ENCODE peak calls at places on chromosomes 2 and 18, in nine cellular contexts. Q is SW480, D is nephron progenitor cell, G is DMS53, R is A549, P is kidney glomerular epithelial cell, C is sigmoid colon, F is fibroblast of mammary gland, O is DMS79 treated with DMSO at 0.1 percent for 48 hours. M is an unnamed sample.

GRCh38 chr2:39499336-39499735 is 62.3 kb upstream of the MAP4K3 start:
- DNase-seq in F (no peak), O (no peak), P (no peak), D (no peak), R (no peak), Q (no peak), C (no peak), G (no peak), M (no peak)

GRCh38 chr2:173869830-173870229 is 95.3 kb downstream of the SP3 start:
- DNase-seq in Q (no peak), D (no peak), G (no peak), P (no peak), C (no peak), F (peak), R (no peak), O (no peak), M (no peak)

GRCh38 chr2:166239548-166239947 is 111.7 kb upstream of the SCN1A start:
- DNase-seq in F (peak), R (peak), C (no peak), P (peak), Q (no peak), D (no peak), G (peak), O (no peak), M (peak)

GRCh38 chr2:164186596-164186995 is 434.7 kb downstream of the GRB14 start:
- DNase-seq in C (no peak), G (peak), F (no peak), D (no peak), P (no peak), Q (no peak), O (peak), R (no peak), M (no peak)

GRCh38 chr2:10923965-10924364 is 12.2 kb downstream of the KCNF1 start:
- DNase-seq in C (peak), F (no peak), D (no peak), G (no peak), Q (no peak), R (no peak), P (no peak), O (no peak), M (no peak)

GRCh38 chr2:119366649-119367471 is at the start of the genes C2orf76 and DBI:
- DNase-seq in F (peak), R (peak), D (peak), P (peak), G (peak), C (peak), Q (peak), O (peak), M (peak)

GRCh38 chr18:1273469-1273868 is 368.8 kb downstream of the ADCYAP1 start:
- DNase-seq in O (no peak), D (no peak), P (no peak), F (no peak), Q (no peak), G (no peak), R (no peak), C (no peak), M (no peak)

GRCh38 chr18:32289480-32290075 is 99.7 kb downstream of the MEP1B start:
- DNase-seq in C (no peak), O (no peak), Q (peak), P (peak), D (peak), F (peak), R (peak), G (peak), M (peak)

GRCh38 chr18:44320619-44321460 is 359.8 kb upstream of the SETBP1 start:
- DNase-seq in P (no peak), D (no peak), O (no peak), C (no peak), R (no peak), F (no peak), G (peak), Q (no peak), M (no peak)

GRCh38 chr2:226077031-226077430 is 677.5 kb downstream of the NYAP2 start:
- DNase-seq in R (no peak), D (no peak), O (no peak), P (no peak), Q (no peak), C (no peak), G (no peak), F (peak), M (no peak)

GRCh38 chr2:219527076-219527394 is 12.8 kb downstream of the ASIC4 start:
- DNase-seq in F (no peak), O (peak), C (no peak), D (no peak), Q (no peak), P (no peak), G (peak), R (no peak), M (no peak)

GRCh38 chr2:207394812-207395534 is 134.8 kb upstream of the CREB1 start:
- DNase-seq in R (peak), G (no peak), D (no peak), F (peak), O (no peak), C (no peak), Q (peak), P (peak), M (peak)

GRCh38 chr2:57373530-57373929 is 673.1 kb upstream of the VRK2 start:
- DNase-seq in F (peak), P (peak), O (no peak), D (no peak), G (peak), C (no peak), R (no peak), Q (peak), M (peak)

GRCh38 chr2:84891355-84892010 is 10.6 kb upstream of the TRABD2A start:
- DNase-seq in D (no peak), G (no peak), C (peak), P (no peak), Q (no peak), R (no peak), F (no peak), O (no peak), M (no peak)

GRCh38 chr2:142562900-142563299 is 314.6 kb upstream of the KYNU start:
- DNase-seq in O (no peak), F (no peak), P (no peak), C (no peak), R (no peak), Q (no peak), D (no peak), G (no peak), M (no peak)

GRCh38 chr18:65422544-65423136 is 328.2 kb upstream of the CDH7 start:
- DNase-seq in C (no peak), R (no peak), G (peak), O (no peak), P (no peak), Q (no peak), D (no peak), F (no peak), M (no peak)

GRCh38 chr2:38164881-38165280 is 88.9 kb upstream of the CYP1B1 start:
- DNase-seq in F (no peak), C (no peak), Q (no peak), O (no peak), G (no peak), P (peak), R (no peak), D (peak), M (peak)

GRCh38 chr2:162839419-162839818 is 852 bp upstream of the KCNH7 start:
- DNase-seq in F (no peak), D (peak), G (peak), P (no peak), O (peak), Q (no peak), R (no peak), C (no peak), M (no peak)

GRCh38 chr2:106098081-106098480 is 96.0 kb downstream of the UXS1 start:
- DNase-seq in C (no peak), R (no peak), F (peak), D (peak), O (no peak), G (peak), Q (no peak), P (no peak), M (no peak)

GRCh38 chr2:930935-931334 is 19.7 kb upstream of the SNTG2 start:
- DNase-seq in Q (no peak), R (no peak), G (no peak), D (no peak), O (no peak), C (no peak), F (no peak), P (no peak), M (no peak)

GRCh38 chr2:41933585-41934322 is 114.1 kb upstream of the PKDCC start:
- DNase-seq in R (peak), D (no peak), G (no peak), C (no peak), P (peak), Q (no peak), O (no peak), F (peak), M (peak)

M was measured in ACHN.